ENCODE peak calls at places on chromosomes 1 and 21, in six cellular contexts. X is hepatic stellate cell, E is cardiac fibroblast, V is NCI-H2081, R is HEK293T, U is nucleus accumbens. F is an unnamed sample.

GRCh38 chr1:156140879-156141707 is 12.3 kb upstream of the SEMA4A start:
- DNase-seq in U (peak), X (no peak), V (no peak), E (no peak), R (peak), F (no peak)

GRCh38 chr21:26966978-26967913 is at the start of gene ADAMTS5:
- DNase-seq in V (no peak), X (peak), U (peak), R (peak), E (peak), F (peak)

GRCh38 chr1:117842408-117843170 is 86.8 kb downstream of the GDAP2 start:
- DNase-seq in X (no peak), U (no peak), V (no peak), E (no peak), R (peak), F (no peak)

GRCh38 chr1:41003640-41004220 is 17.8 kb downstream of the SLFNL1 start:
- DNase-seq in U (peak), R (peak), X (peak), V (no peak), E (peak), F (peak)

GRCh38 chr21:42983869-42984268 is 9.5 kb downstream of the PKNOX1 start:
- DNase-seq in E (no peak), X (no peak), U (no peak), V (no peak), R (no peak), F (no peak)

GRCh38 chr1:76425104-76425842 is 350.7 kb downstream of the ST6GALNAC3 start:
- DNase-seq in R (no peak), V (no peak), U (no peak), X (no peak), E (peak), F (no peak)

GRCh38 chr21:14545906-14546480 is at the start of gene SAMSN1:
- DNase-seq in V (no peak), U (no peak), R (no peak), E (peak), X (no peak), F (peak)

GRCh38 chr1:11736746-11737639 is 1.1 kb downstream of the AGTRAP start:
- DNase-seq in R (peak), X (peak), E (peak), U (no peak), V (no peak), F (peak)

GRCh38 chr1:86339421-86339820 is 56.7 kb downstream of the ODF2L start:
- DNase-seq in E (peak), U (no peak), X (no peak), R (no peak), V (no peak), F (peak)

GRCh38 chr1:91597215-91597614 is 96.6 kb downstream of the CDC7 start:
- DNase-seq in X (no peak), R (no peak), U (no peak), V (no peak), E (no peak), F (no peak)

GRCh38 chr21:40512590-40512989 is 334.4 kb downstream of the DSCAM start:
- DNase-seq in X (no peak), V (no peak), U (no peak), E (no peak), R (peak), F (no peak)

GRCh38 chr1:39272027-39272790 is 67.7 kb downstream of the MACF1 start:
- DNase-seq in X (no peak), U (peak), E (no peak), V (peak), R (no peak), F (no peak)

GRCh38 chr1:209202826-209203439 is 380.6 kb upstream of the CAMK1G start:
- DNase-seq in U (no peak), X (peak), R (peak), V (peak), E (peak), F (no peak)

GRCh38 chr1:248196965-248197364 is at the start of gene OR2M3:
- DNase-seq in E (no peak), R (no peak), X (no peak), U (no peak), V (no peak), F (no peak)

GRCh38 chr1:187409341-187409740 is 580.6 kb downstream of the PLA2G4A start:
- DNase-seq in V (no peak), R (no peak), E (no peak), X (no peak), U (no peak), F (no peak)

GRCh38 chr21:45977396-45977795 is 4.2 kb upstream of the COL6A1 start:
- DNase-seq in X (no peak), E (no peak), U (no peak), V (no peak), R (no peak), F (peak)

GRCh38 chr1:32242341-32242851 is 4.6 kb upstream of the FAM167B start:
- DNase-seq in R (no peak), V (no peak), U (peak), E (peak), X (no peak), F (no peak)

GRCh38 chr1:53665996-53666395 is 73.0 kb downstream of the GLIS1 start:
- DNase-seq in X (no peak), V (no peak), U (no peak), R (no peak), E (no peak), F (no peak)

GRCh38 chr1:228275435-228276342 is 67.8 kb downstream of the OBSCN start:
- DNase-seq in E (peak), U (peak), X (peak), R (peak), V (peak), F (peak)

GRCh38 chr1:230195199-230195598 is 128.2 kb downstream of the GALNT2 start:
- DNase-seq in U (no peak), X (no peak), V (no peak), R (no peak), E (no peak), F (no peak)

GRCh38 chr1:177585492-177586220 is 384.2 kb downstream of the SEC16B start:
- DNase-seq in E (no peak), X (no peak), U (no peak), V (no peak), R (no peak), F (no peak)

GRCh38 chr1:48236716-48237470 is 14.4 kb downstream of the SLC5A9 start:
- DNase-seq in R (peak), X (peak), V (peak), E (peak), U (no peak), F (no peak)

GRCh38 chr1:236913371-236914037 is 90.7 kb downstream of the MT1HL1 start:
- DNase-seq in X (no peak), U (no peak), E (peak), V (no peak), R (no peak), F (no peak)

GRCh38 chr1:5099018-5099417 is 444.6 kb downstream of the AJAP1 start:
- DNase-seq in X (no peak), U (no peak), R (no peak), E (no peak), V (no peak), F (no peak)

GRCh38 chr1:30336550-30337426 is 386.6 kb downstream of the MATN1 start:
- DNase-seq in R (no peak), X (no peak), V (no peak), E (no peak), U (no peak), F (no peak)

GRCh38 chr21:34313116-34313515 is 50.7 kb upstream of the KCNE2 start:
- DNase-seq in E (peak), V (no peak), R (no peak), X (no peak), U (no peak), F (no peak)

GRCh38 chr1:108200627-108201106 is 524 bp upstream of the SLC25A24 start:
- DNase-seq in U (peak), V (peak), X (peak), R (peak), E (peak), F (peak)

GRCh38 chr1:93964096-93964776 is 55.0 kb upstream of the GCLM start:
- DNase-seq in U (no peak), X (no peak), E (no peak), V (no peak), R (no peak), F (no peak)

F was measured in CD14-positive monocyte.